ENCODE peak calls at places on chromosomes 6 and 20, in five cellular contexts. K is body of pancreas, P is HCT116, B is mammary epithelial cell, V is uterus. O is an unnamed sample.
A peak's percentile ranks its signal among the peaks of the same experiment; 100 is the strongest.

GRCh38 chr6:30893001-30893591 is 8.8 kb downstream of the DDR1 start:
- DNase-seq in K (no peak), P (no peak), B (no peak), V (no peak), O (no peak)

GRCh38 chr6:26538572-26538902 is 371 bp downstream of the HMGN4 start:
- DNase-seq in K (no peak), P (no peak), B (no peak), V (no peak), O (no peak)

GRCh38 chr6:85343428-85343827 is 106.5 kb upstream of the NT5E start:
- DNase-seq in K (no peak), P (no peak), B (no peak), V (no peak), O (no peak)

GRCh38 chr6:52645976-52646375 is 24.9 kb upstream of the TMEM14A start:
- DNase-seq in K (no peak), P (no peak), B (no peak), V (no peak), O (peak; percentile 32)

GRCh38 chr6:163309491-163310026 is 105.0 kb upstream of the QKI start:
- DNase-seq in K (no peak), P (no peak), B (peak; percentile 55), V (no peak), O (peak; percentile 61)

GRCh38 chr6:793261-793660 is 100.3 kb upstream of the EXOC2 start:
- DNase-seq in K (no peak), P (no peak), B (no peak), V (no peak), O (no peak)

GRCh38 chr20:45812157-45813005 is at the start of gene UBE2C:
- DNase-seq in K (peak; percentile 98), P (peak; percentile 100), B (peak; percentile 100), V (peak; percentile 98), O (peak; percentile 100)

GRCh38 chr6:37731888-37732287 is 34.2 kb upstream of the MDGA1 start:
- DNase-seq in K (no peak), P (no peak), B (no peak), V (no peak), O (no peak)

GRCh38 chr6:35611235-35611634 is 77.5 kb downstream of the FKBP5 start:
- DNase-seq in K (no peak), P (no peak), B (no peak), V (no peak), O (peak; percentile 90)

GRCh38 chr6:30879684-30880427 is 4.5 kb upstream of the DDR1 start:
- DNase-seq in K (no peak), P (no peak), B (no peak), V (no peak), O (no peak)

GRCh38 chr6:160042014-160042773 is 73.3 kb downstream of the IGF2R start:
- DNase-seq in K (no peak), P (no peak), B (peak; percentile 91), V (no peak), O (peak; percentile 72)

GRCh38 chr6:160040527-160041264 is 71.8 kb downstream of the IGF2R start:
- DNase-seq in K (no peak), P (no peak), B (no peak), V (no peak), O (no peak)

GRCh38 chr6:160040055-160040454 is 71.2 kb downstream of the IGF2R start:
- DNase-seq in K (no peak), P (no peak), B (no peak), V (no peak), O (no peak)

GRCh38 chr6:160042788-160043301 is 74.0 kb downstream of the IGF2R start:
- DNase-seq in K (no peak), P (no peak), B (peak; percentile 58), V (no peak), O (peak; percentile 68)

DNA sequence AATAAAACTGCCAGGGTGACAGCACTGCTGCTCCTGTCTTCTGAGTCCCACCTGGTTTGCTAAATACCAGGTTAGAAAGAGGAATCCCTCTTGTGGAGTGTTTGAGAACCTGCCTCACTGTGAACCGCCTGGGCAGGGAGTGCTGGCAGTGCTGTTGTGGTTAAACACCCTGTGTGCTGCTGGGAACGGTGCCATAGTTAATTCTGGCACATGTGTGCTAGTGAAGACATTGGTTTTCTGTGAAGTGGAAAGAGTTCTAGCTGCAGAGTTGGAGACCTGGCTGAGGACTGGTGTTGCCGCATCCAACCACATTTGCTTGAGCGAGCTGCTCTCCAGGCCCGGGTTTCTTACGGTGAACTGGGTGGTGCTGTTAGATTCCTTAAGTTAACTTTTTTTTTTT is 72.7 kb downstream of the IGF2R start:
- DNase-seq in K (peak; percentile 88), P (no peak), B (peak; percentile 82), V (no peak), O (peak; percentile 90)
- TF ChIP-seq CTCF in K (peak; percentile 76), P (no peak), B (peak; percentile 56), V (no peak), O (peak; percentile 34)

GRCh38 chr20:19981091-19981490 is 36.1 kb upstream of the NAA20 start:
- DNase-seq in K (peak; percentile 42), P (peak; percentile 45), B (peak; percentile 45), V (no peak), O (peak; percentile 50)
- H3K27ac ChIP-seq in K (peak overlapping the region; percentile 4), P (no peak overlapping the region), B (peak overlapping the region; percentile 10), V (peak overlapping the region; percentile 22), O (peak overlapping the region; percentile 9)

GRCh38 chr6:24994812-24995211 is 59.1 kb upstream of the RIPOR2 start:
- DNase-seq in K (no peak), P (no peak), B (no peak), V (no peak), O (no peak)
- TF ChIP-seq CTCF in K (no peak), P (no peak), B (peak; percentile 45), V (no peak), O (peak; percentile 15)

GRCh38 chr20:59605691-59606364 is 1.5 kb downstream of the PHACTR3 start:
- DNase-seq in K (no peak), P (no peak), B (no peak), V (no peak), O (no peak)

GRCh38 chr20:59608871-59609270 is 4.5 kb downstream of the PHACTR3 start:
- DNase-seq in K (no peak), P (no peak), B (no peak), V (no peak), O (no peak)

GRCh38 chr20:59606566-59606965 is 2.2 kb downstream of the PHACTR3 start:
- DNase-seq in K (no peak), P (no peak), B (no peak), V (no peak), O (no peak)

GRCh38 chr20:59611286-59611685 is 6.9 kb downstream of the PHACTR3 start:
- DNase-seq in K (peak; percentile 21), P (no peak), B (no peak), V (no peak), O (no peak)

GRCh38 chr20:59608396-59608795 is 4.1 kb downstream of the PHACTR3 start:
- DNase-seq in K (no peak), P (no peak), B (no peak), V (no peak), O (no peak)
- H3K27ac ChIP-seq in K (no peak overlapping the region), P (no peak overlapping the region), B (no peak overlapping the region), V (no peak overlapping the region), O (no peak overlapping the region)

GRCh38 chr20:46977909-46978588 is 83.4 kb downstream of the EYA2 start:
- DNase-seq in K (no peak), P (no peak), B (no peak), V (no peak), O (no peak)
- TF ChIP-seq CTCF in K (no peak), P (no peak), B (no peak), V (no peak), O (no peak)